ENCODE peak calls at places on chromosome 6, in six cellular contexts. P is endodermal cell, E is pancreas, C is brain microvascular endothelial cell, W is ovary, U is lower lobe of right lung. B is an unnamed sample.

GRCh38 chr6:100479180-100480035 is 14.7 kb upstream of the SIM1 start:
- DNase-seq in P (no peak), E (no peak), C (no peak), W (no peak), U (no peak), B (no peak)

GRCh38 chr6:160991411-160992322 is at the start of gene MAP3K4:
- DNase-seq in P (peak; percentile 90), E (peak; percentile 95), C (peak; percentile 49), W (peak; percentile 86), U (peak; percentile 86), B (peak; percentile 76)

GRCh38 chr6:26217714-26218075 is 130.5 kb downstream of the HFE start:
- DNase-seq in P (peak; percentile 87), E (no peak), C (no peak), W (no peak), U (no peak), B (no peak)

GRCh38 chr6:81792826-81793225 is 40.3 kb upstream of the TENT5A start:
- DNase-seq in P (no peak), E (no peak), C (no peak), W (no peak), U (no peak), B (no peak)

GRCh38 chr6:125511809-125512341 is 210.1 kb upstream of the HDDC2 start:
- DNase-seq in P (no peak), E (no peak), C (peak; percentile 66), W (no peak), U (no peak), B (no peak)

GRCh38 chr6:117547688-117548621 is 54.4 kb downstream of the GOPC start:
- DNase-seq in P (peak; percentile 60), E (peak; percentile 64), C (peak; percentile 35), W (peak; percentile 79), U (peak; percentile 54), B (peak; percentile 33)

GRCh38 chr6:145139451-145139850 is 595.9 kb downstream of the EPM2A start:
- DNase-seq in P (no peak), E (no peak), C (no peak), W (no peak), U (peak; percentile 51), B (no peak)

GRCh38 chr6:74357329-74357728 is 661.3 kb downstream of the CD109 start:
- DNase-seq in P (no peak), E (no peak), C (peak; percentile 25), W (no peak), U (no peak), B (no peak)

GRCh38 chr6:134714113-134714512 is 235.8 kb downstream of the ALDH8A1 start:
- DNase-seq in P (no peak), E (no peak), C (no peak), W (no peak), U (no peak), B (no peak)

GRCh38 chr6:63543982-63544381 is 28.3 kb upstream of the LOC128125822 start:
- DNase-seq in P (no peak), E (no peak), C (no peak), W (no peak), U (no peak), B (no peak)

GRCh38 chr6:14121936-14122344 is 4.4 kb downstream of the CD83 start:
- DNase-seq in P (no peak), E (no peak), C (no peak), W (no peak), U (peak; percentile 55), B (peak; percentile 33)

GRCh38 chr6:44373787-44374186 is 13.7 kb upstream of the CDC5L start:
- DNase-seq in P (no peak), E (no peak), C (no peak), W (no peak), U (no peak), B (no peak)

GRCh38 chr6:156980515-156980914 is 203.3 kb downstream of the ARID1B start:
- DNase-seq in P (no peak), E (no peak), C (no peak), W (no peak), U (no peak), B (no peak)

GRCh38 chr6:148739822-148740128 is 7.1 kb upstream of the UST start:
- DNase-seq in P (no peak), E (no peak), C (no peak), W (no peak), U (no peak), B (no peak)

GRCh38 chr6:81895511-81896185 is 143.2 kb upstream of the TENT5A start:
- DNase-seq in P (no peak), E (no peak), C (peak; percentile 81), W (no peak), U (no peak), B (no peak)

GRCh38 chr6:133959667-133960368 is 6.8 kb downstream of the TBPL1 start:
- DNase-seq in P (no peak), E (no peak), C (no peak), W (no peak), U (no peak), B (no peak)

GRCh38 chr6:72940265-72940664 is 285.0 kb downstream of the KHDC1L start:
- DNase-seq in P (no peak), E (no peak), C (no peak), W (no peak), U (no peak), B (no peak)

GRCh38 chr6:40794581-40794980 is 207.4 kb upstream of the LRFN2 start:
- DNase-seq in P (no peak), E (no peak), C (no peak), W (no peak), U (no peak), B (no peak)

GRCh38 chr6:46059608-46060007 is 43.9 kb upstream of the CLIC5 start:
- DNase-seq in P (no peak), E (no peak), C (no peak), W (no peak), U (no peak), B (no peak)

GRCh38 chr6:11702039-11702795 is 76.4 kb downstream of the ADTRP start:
- DNase-seq in P (no peak), E (no peak), C (peak; percentile 60), W (no peak), U (no peak), B (no peak)

GRCh38 chr6:146481527-146481926 is 62.1 kb upstream of the RAB32 start:
- DNase-seq in P (no peak), E (no peak), C (no peak), W (no peak), U (no peak), B (no peak)

GRCh38 chr6:3814539-3814938 is 34.6 kb upstream of the FAM50B start:
- DNase-seq in P (no peak), E (no peak), C (no peak), W (no peak), U (no peak), B (no peak)

GRCh38 chr6:140344149-140344913 is 969.9 kb upstream of the CITED2 start:
- DNase-seq in P (no peak), E (no peak), C (peak; percentile 5), W (no peak), U (no peak), B (no peak)
- H3K27ac ChIP-seq in P (no peak overlapping the region), E (no peak overlapping the region), C (peak overlapping the region; percentile 31), W (no peak overlapping the region), U (no peak overlapping the region), B (no peak overlapping the region)

DNA sequence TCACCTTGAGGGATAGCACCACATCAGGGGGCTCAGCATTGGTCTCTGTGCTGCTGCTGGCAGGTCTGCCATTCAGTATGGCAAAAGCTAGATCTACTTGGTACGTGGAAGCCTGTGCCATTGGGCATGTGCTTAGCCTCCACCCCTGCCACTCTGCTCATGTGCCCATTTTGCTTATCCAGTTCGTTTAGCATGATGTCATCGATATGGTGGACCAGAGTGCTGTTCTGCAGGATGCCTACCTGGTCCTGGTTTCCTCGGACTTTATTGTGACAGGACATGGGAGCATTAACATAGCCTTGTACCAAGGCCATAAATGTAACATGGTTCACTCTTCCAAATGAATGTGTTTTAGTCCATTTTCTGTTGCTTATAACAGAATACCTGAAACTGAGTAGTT is 67.4 kb upstream of the BMP6 start:
- DNase-seq in P (no peak), E (no peak), C (no peak), W (no peak), U (no peak), B (no peak)
- H3K27ac ChIP-seq in P (no peak overlapping the region), E (no peak overlapping the region), C (no peak overlapping the region), W (no peak overlapping the region), U (no peak overlapping the region), B (no peak overlapping the region)

DNA sequence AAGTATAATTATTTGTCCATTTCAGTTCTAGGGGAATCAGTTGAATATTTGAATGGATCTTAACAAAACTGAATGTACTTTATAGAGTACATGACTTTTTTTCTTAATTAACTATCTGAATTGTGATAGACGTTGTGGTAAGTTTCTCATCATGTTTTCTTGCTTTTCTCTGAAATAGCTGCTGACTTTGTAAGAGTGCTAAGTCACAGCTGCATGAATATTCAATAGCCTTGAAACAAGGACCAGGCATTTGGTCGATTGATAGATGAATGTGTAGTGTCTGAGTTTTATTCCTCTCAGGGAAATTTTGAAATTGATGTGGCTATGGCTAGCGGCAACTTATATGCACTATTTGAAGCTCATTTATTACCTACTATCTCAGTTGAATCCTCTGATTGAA is 56.0 kb downstream of the ADGRB3 start:
- DNase-seq in P (no peak), E (no peak), C (no peak), W (no peak), U (no peak), B (no peak)
- H3K27ac ChIP-seq in P (no peak overlapping the region), E (no peak overlapping the region), C (no peak overlapping the region), W (no peak overlapping the region), U (no peak overlapping the region), B (no peak overlapping the region)

GRCh38 chr6:42428326-42429041 is 23.2 kb downstream of the TRERF1 start:
- DNase-seq in P (no peak), E (no peak), C (no peak), W (no peak), U (no peak), B (no peak)
- H3K27ac ChIP-seq in P (peak overlapping the region; percentile 13), E (peak overlapping the region; percentile 25), C (no peak overlapping the region), W (no peak overlapping the region), U (peak overlapping the region; percentile 37), B (no peak overlapping the region)

GRCh38 chr6:25192562-25192961 is 86.6 kb upstream of the CARMIL1 start:
- DNase-seq in P (no peak), E (no peak), C (no peak), W (no peak), U (no peak), B (no peak)
- H3K27ac ChIP-seq in P (no peak overlapping the region), E (no peak overlapping the region), C (peak overlapping the region; percentile 94), W (peak overlapping the region; percentile 54), U (peak overlapping the region; percentile 54), B (no peak overlapping the region)

B was measured in substantia nigra.